ENCODE peak calls at places on chromosomes 13 and 19, in five cellular contexts. M is small intestine, T is hepatic stellate cell, I is uterus, A is nephron progenitor cell. R is an unnamed sample.

GRCh38 chr13:43915451-43915850 is 35.7 kb downstream of the LACC1 start:
- DNase-seq in M (no peak), T (no peak), I (no peak), A (no peak), R (no peak)

GRCh38 chr13:113917523-113918371 is 53.9 kb upstream of the GAS6 start:
- DNase-seq in M (peak; percentile 44), T (no peak), I (peak; percentile 12), A (no peak), R (peak; percentile 17)

GRCh38 chr13:99315186-99315585 is 8.0 kb upstream of the GPR183 start:
- DNase-seq in M (no peak), T (no peak), I (no peak), A (no peak), R (no peak)

GRCh38 chr19:2540646-2541454 is 64.9 kb downstream of the GADD45B start:
- DNase-seq in M (peak; percentile 80), T (peak; percentile 96), I (peak; percentile 86), A (peak; percentile 92), R (peak; percentile 93)

GRCh38 chr13:35787937-35788336 is 311.4 kb upstream of the MAB21L1 start:
- DNase-seq in M (no peak), T (no peak), I (no peak), A (no peak), R (no peak)

GRCh38 chr13:36395280-36395679 is 37.0 kb upstream of the CCNA1 start:
- DNase-seq in M (no peak), T (peak; percentile 30), I (no peak), A (no peak), R (no peak)

GRCh38 chr13:97223711-97224461 is 1.8 kb downstream of the MBNL2 start:
- DNase-seq in M (peak; percentile 80), T (peak; percentile 64), I (peak; percentile 54), A (peak; percentile 33), R (peak; percentile 72)

GRCh38 chr13:24071423-24072075 is 89.0 kb upstream of the SPATA13 start:
- DNase-seq in M (peak; percentile 62), T (peak; percentile 19), I (no peak), A (no peak), R (no peak)

GRCh38 chr13:69291292-69291906 is 816.2 kb upstream of the ATXN8OS start:
- DNase-seq in M (no peak), T (no peak), I (no peak), A (peak; percentile 3), R (no peak)

GRCh38 chr19:4396949-4397783 is 3.2 kb downstream of the SH3GL1 start:
- DNase-seq in M (peak; percentile 27), T (no peak), I (no peak), A (no peak), R (no peak)

GRCh38 chr19:7480222-7480974 is 8.4 kb downstream of the PEX11G start:
- DNase-seq in M (no peak), T (no peak), I (no peak), A (peak; percentile 45), R (no peak)

GRCh38 chr13:65613004-65613403 is 1617.1 kb downstream of the PCDH9 start:
- DNase-seq in M (no peak), T (no peak), I (no peak), A (no peak), R (no peak)

GRCh38 chr19:883661-884211 is 9.3 kb downstream of the MED16 start:
- DNase-seq in M (no peak), T (no peak), I (no peak), A (no peak), R (no peak)

GRCh38 chr13:99467764-99468163 is 33.5 kb upstream of the TM9SF2 start:
- DNase-seq in M (peak; percentile 6), T (peak; percentile 63), I (no peak), A (no peak), R (no peak)

GRCh38 chr19:51948979-51949378 is 21.7 kb downstream of the ZNF613 start:
- DNase-seq in M (no peak), T (peak; percentile 10), I (no peak), A (no peak), R (no peak)

GRCh38 chr13:37443538-37443937 is 155.0 kb downstream of the POSTN start:
- DNase-seq in M (no peak), T (peak; percentile 2), I (no peak), A (no peak), R (no peak)

GRCh38 chr19:13959141-13959961 is 7.0 kb downstream of the DCAF15 start:
- DNase-seq in M (no peak), T (no peak), I (no peak), A (no peak), R (no peak)

R was measured in tibial artery.